ENCODE peak calls at places on chromosomes 1 and 21, in eight cellular contexts. A is PC-9; J is HL-60; P is MCF 10A; M is left ventricle myocardium inferior; L is Calu3; W is neural progenitor cell; H is CD4-positive, alpha-beta T cell. X is an unnamed sample.

GRCh38 chr1:3255680-3256079 is 186.7 kb downstream of the PRDM16 start:
- DNase-seq in H (no peak), L (no peak), M (no peak), P (no peak), J (no peak), W (no peak), A (no peak), X (no peak)

GRCh38 chr1:66253330-66253921 is 280.5 kb upstream of the SGIP1 start:
- DNase-seq in M (no peak), A (no peak), W (peak; percentile 63), L (peak; percentile 39), P (peak; percentile 77), H (no peak), J (peak; percentile 53), X (peak; percentile 37)

GRCh38 chr1:183893561-183894289 is 88.8 kb downstream of the RGL1 start:
- DNase-seq in M (no peak), W (no peak), A (no peak), H (no peak), J (no peak), P (no peak), L (no peak), X (no peak)

GRCh38 chr1:225450491-225451191 is 22.8 kb upstream of the LBR start:
- DNase-seq in L (no peak), J (peak; percentile 50), P (peak; percentile 38), M (no peak), H (no peak), A (peak; percentile 57), W (no peak), X (no peak)

GRCh38 chr21:26743524-26743923 is 101.7 kb downstream of the ADAMTS1 start:
- DNase-seq in J (no peak), M (no peak), A (no peak), H (no peak), W (no peak), L (no peak), P (no peak), X (no peak)

GRCh38 chr21:17461014-17461413 is 51.8 kb upstream of the CXADR start:
- DNase-seq in A (no peak), H (no peak), L (no peak), J (no peak), M (no peak), P (peak; percentile 86), W (no peak), X (peak; percentile 79)

GRCh38 chr1:176785810-176786209 is 322.8 kb downstream of the PAPPA2 start:
- DNase-seq in W (no peak), H (no peak), L (no peak), P (no peak), J (no peak), M (no peak), A (no peak), X (no peak)

GRCh38 chr1:207909687-207910086 is 1.2 kb downstream of the CD34 start:
- DNase-seq in H (no peak), M (no peak), L (no peak), J (no peak), P (no peak), W (no peak), A (no peak), X (no peak)

GRCh38 chr21:46643379-46644177 is 8.1 kb downstream of the PRMT2 start:
- DNase-seq in M (no peak), L (no peak), J (no peak), W (no peak), A (no peak), H (no peak), P (no peak), X (no peak)

GRCh38 chr1:13624526-13624925 is 40.9 kb downstream of the PDPN start:
- DNase-seq in L (no peak), W (no peak), P (no peak), H (no peak), J (no peak), M (no peak), A (no peak), X (no peak)

GRCh38 chr1:3504823-3505155 is 50.3 kb downstream of the ARHGEF16 start:
- DNase-seq in M (no peak), L (no peak), W (no peak), H (no peak), P (no peak), A (no peak), J (no peak), X (no peak)

GRCh38 chr1:54575605-54576004 is 27.6 kb downstream of the ACOT11 start:
- DNase-seq in W (no peak), H (no peak), L (no peak), J (no peak), P (no peak), A (no peak), M (no peak), X (peak; percentile 13)

GRCh38 chr1:156140879-156141707 is 12.3 kb upstream of the SEMA4A start:
- DNase-seq in L (peak; percentile 55), H (peak; percentile 51), P (no peak), A (no peak), M (no peak), J (no peak), W (peak; percentile 85), X (peak; percentile 71)

GRCh38 chr1:92538048-92538412 is 51.3 kb upstream of the GFI1 start:
- DNase-seq in L (no peak), J (no peak), H (no peak), P (no peak), A (no peak), M (no peak), W (no peak), X (peak; percentile 9)

GRCh38 chr1:4512622-4513021 is 141.8 kb upstream of the AJAP1 start:
- DNase-seq in L (no peak), J (no peak), W (no peak), A (no peak), P (no peak), M (peak; percentile 47), H (no peak), X (no peak)

GRCh38 chr1:169571450-169571849 is 14.8 kb downstream of the F5 start:
- DNase-seq in J (no peak), H (no peak), M (no peak), A (no peak), L (no peak), W (no peak), P (no peak), X (no peak)

GRCh38 chr1:21707086-21707840 is 38.1 kb upstream of the RAP1GAP start:
- DNase-seq in J (no peak), H (no peak), M (no peak), P (no peak), W (no peak), A (no peak), L (no peak), X (peak; percentile 71)

GRCh38 chr1:5887436-5888290 is 104.6 kb downstream of the NPHP4 start:
- DNase-seq in A (no peak), J (no peak), W (no peak), L (no peak), P (no peak), H (no peak), M (no peak), X (peak; percentile 44)

GRCh38 chr1:34929853-34930701 is 627 bp upstream of the DLGAP3 start:
- DNase-seq in W (peak; percentile 79), P (no peak), M (no peak), A (no peak), L (no peak), J (no peak), H (no peak), X (peak; percentile 69)
- TF ChIP-seq CTCF in W (peak; percentile 33), P (no peak), M (no peak), A (no peak), L (no peak), J (no peak), H (no peak), X (no peak)

GRCh38 chr1:234691567-234691966 is 81.6 kb upstream of the IRF2BP2 start:
- DNase-seq in P (peak; percentile 53), A (no peak), W (no peak), M (no peak), L (no peak), J (no peak), H (no peak), X (peak; percentile 77)
- TF ChIP-seq CTCF in P (peak; percentile 30), A (peak; percentile 46), W (no peak), M (peak; percentile 20), L (no peak), J (no peak), H (peak; percentile 35), X (peak; percentile 54)

DNA sequence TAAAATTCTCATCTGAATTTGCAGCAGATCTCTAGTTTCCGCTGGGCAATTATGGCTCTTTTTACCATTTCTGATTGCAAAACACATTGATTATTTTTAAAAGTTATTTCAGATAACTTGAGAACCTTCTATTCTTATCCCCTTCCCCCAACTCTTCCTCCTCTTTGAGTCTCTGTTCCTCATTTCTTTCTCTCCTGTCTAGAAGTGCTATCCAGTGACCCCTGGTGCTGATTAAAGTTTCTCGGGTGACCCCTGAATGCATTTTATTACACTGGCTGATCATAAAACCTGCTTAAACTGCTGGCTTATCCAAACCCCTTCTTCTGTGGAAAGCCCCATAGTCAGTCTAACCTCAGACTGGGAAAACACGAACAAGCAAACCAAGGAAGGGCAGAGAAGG is 61.2 kb downstream of the GORAB start:
- DNase-seq in W (no peak), M (no peak), L (no peak), P (no peak), H (no peak), A (no peak), J (no peak), X (no peak)
- TF ChIP-seq CTCF in W (no peak), M (no peak), L (no peak), P (no peak), H (no peak), A (no peak), J (no peak), X (no peak)

GRCh38 chr1:15432327-15432726 is 5.9 kb upstream of the CTRC start:
- DNase-seq in H (no peak), J (no peak), W (no peak), M (no peak), A (no peak), P (no peak), L (no peak), X (peak; percentile 60)

GRCh38 chr1:15430787-15431570 is 7.3 kb upstream of the CTRC start:
- DNase-seq in A (peak; percentile 59), H (peak; percentile 80), W (peak; percentile 77), L (peak; percentile 74), J (peak; percentile 60), P (peak; percentile 59), M (peak; percentile 73), X (peak; percentile 97)

GRCh38 chr1:15435239-15436077 is 2.8 kb upstream of the CTRC start:
- DNase-seq in M (no peak), J (no peak), L (no peak), W (no peak), P (no peak), H (no peak), A (no peak), X (peak; percentile 65)

GRCh38 chr1:15431571-15431948 is 6.7 kb upstream of the CTRC start:
- DNase-seq in L (no peak), P (no peak), A (no peak), J (no peak), H (no peak), W (no peak), M (no peak), X (peak; percentile 39)

GRCh38 chr1:15433471-15433870 is 4.8 kb upstream of the CTRC start:
- DNase-seq in A (no peak), J (no peak), M (no peak), L (no peak), P (no peak), W (no peak), H (no peak), X (peak; percentile 68)
- TF ChIP-seq CTCF in A (no peak), J (no peak), M (no peak), L (no peak), P (no peak), W (no peak), H (no peak), X (no peak)

X was measured in osteoblast.